ENCODE peak calls at places on chromosome 3, in six cellular contexts. D is tibial artery, G is coronary artery, V is MCF 10A, M is MM.1S, K is choroid plexus epithelial cell. H is an unnamed sample.
A peak's percentile ranks its signal among the peaks of the same experiment; 100 is the strongest.

GRCh38 chr3:49869525-49870126 is at the start of gene CAMKV:
- DNase-seq in D (no peak), G (no peak), V (no peak), M (no peak), K (no peak), H (peak; percentile 66)

GRCh38 chr3:150925751-150926201 is 20.5 kb upstream of the MINDY4B start:
- DNase-seq in D (no peak), G (no peak), V (peak; percentile 72), M (peak; percentile 75), K (peak; percentile 45), H (peak; percentile 69)

GRCh38 chr3:42846682-42847522 is 28.8 kb downstream of the CYP8B1 start:
- DNase-seq in D (no peak), G (peak; percentile 60), V (no peak), M (no peak), K (no peak), H (peak; percentile 62)

GRCh38 chr3:18079739-18080138 is 337.3 kb upstream of the TBC1D5 start:
- DNase-seq in D (no peak), G (no peak), V (peak; percentile 55), M (no peak), K (peak; percentile 19), H (no peak)

GRCh38 chr3:127458698-127459097 is 131.8 kb downstream of the TPRA1 start:
- DNase-seq in D (no peak), G (no peak), V (no peak), M (peak; percentile 26), K (peak; percentile 9), H (peak; percentile 57)

GRCh38 chr3:141914311-141914710 is 37.9 kb downstream of the ATP1B3 start:
- DNase-seq in D (no peak), G (no peak), V (no peak), M (no peak), K (no peak), H (no peak)

GRCh38 chr3:139770577-139770976 is 92.8 kb upstream of the NMNAT3 start:
- DNase-seq in D (no peak), G (no peak), V (no peak), M (peak; percentile 67), K (no peak), H (no peak)

GRCh38 chr3:58434990-58435389 is 1.4 kb upstream of the PDHB start:
- DNase-seq in D (no peak), G (no peak), V (peak; percentile 51), M (no peak), K (peak; percentile 49), H (no peak)

GRCh38 chr3:33424606-33425453 is 15.4 kb downstream of the UBP1 start:
- DNase-seq in D (no peak), G (no peak), V (no peak), M (no peak), K (no peak), H (no peak)

GRCh38 chr3:189303584-189303983 is 131.8 kb downstream of the TPRG1 start:
- DNase-seq in D (no peak), G (no peak), V (no peak), M (no peak), K (no peak), H (no peak)

GRCh38 chr3:45021936-45022335 is 4.2 kb upstream of the CLEC3B start:
- DNase-seq in D (no peak), G (no peak), V (no peak), M (no peak), K (no peak), H (no peak)

GRCh38 chr3:108223928-108224327 is 1.7 kb upstream of the IFT57 start:
- DNase-seq in D (no peak), G (no peak), V (peak; percentile 35), M (no peak), K (peak; percentile 67), H (no peak)

GRCh38 chr3:110579841-110580550 is 491.6 kb upstream of the NECTIN3 start:
- DNase-seq in D (no peak), G (no peak), V (peak; percentile 40), M (no peak), K (peak; percentile 76), H (no peak)

GRCh38 chr3:114435733-114436132 is 141.9 kb downstream of the TIGIT start:
- DNase-seq in D (no peak), G (no peak), V (no peak), M (no peak), K (peak; percentile 66), H (no peak)

GRCh38 chr3:108055931-108056330 is 34.9 kb downstream of the CD47 start:
- DNase-seq in D (no peak), G (no peak), V (no peak), M (no peak), K (no peak), H (no peak)

GRCh38 chr3:190534386-190534785 is 20.5 kb downstream of the IL1RAP start:
- DNase-seq in D (no peak), G (no peak), V (peak; percentile 59), M (no peak), K (no peak), H (no peak)

GRCh38 chr3:15634671-15635661 is 33.4 kb downstream of the BTD start:
- DNase-seq in D (no peak), G (no peak), V (no peak), M (no peak), K (peak; percentile 58), H (no peak)

GRCh38 chr3:129834580-129834979 is 58.9 kb downstream of the TMCC1 start:
- DNase-seq in D (no peak), G (no peak), V (no peak), M (no peak), K (peak; percentile 26), H (no peak)

GRCh38 chr3:141941093-141941492 is 64.7 kb downstream of the ATP1B3 start:
- DNase-seq in D (peak; percentile 20), G (no peak), V (no peak), M (no peak), K (no peak), H (no peak)

GRCh38 chr3:149489060-149489690 is 14.7 kb downstream of the TM4SF4 start:
- DNase-seq in D (no peak), G (no peak), V (peak; percentile 25), M (no peak), K (peak; percentile 47), H (peak; percentile 29)

GRCh38 chr3:36957072-36957471 is 12.2 kb upstream of the TRANK1 start:
- DNase-seq in D (no peak), G (no peak), V (no peak), M (no peak), K (no peak), H (no peak)
- TF ChIP-seq CTCF in D (no peak), G (no peak), V (no peak), M (no peak), K (peak; percentile 13), H (peak; percentile 12)

DNA sequence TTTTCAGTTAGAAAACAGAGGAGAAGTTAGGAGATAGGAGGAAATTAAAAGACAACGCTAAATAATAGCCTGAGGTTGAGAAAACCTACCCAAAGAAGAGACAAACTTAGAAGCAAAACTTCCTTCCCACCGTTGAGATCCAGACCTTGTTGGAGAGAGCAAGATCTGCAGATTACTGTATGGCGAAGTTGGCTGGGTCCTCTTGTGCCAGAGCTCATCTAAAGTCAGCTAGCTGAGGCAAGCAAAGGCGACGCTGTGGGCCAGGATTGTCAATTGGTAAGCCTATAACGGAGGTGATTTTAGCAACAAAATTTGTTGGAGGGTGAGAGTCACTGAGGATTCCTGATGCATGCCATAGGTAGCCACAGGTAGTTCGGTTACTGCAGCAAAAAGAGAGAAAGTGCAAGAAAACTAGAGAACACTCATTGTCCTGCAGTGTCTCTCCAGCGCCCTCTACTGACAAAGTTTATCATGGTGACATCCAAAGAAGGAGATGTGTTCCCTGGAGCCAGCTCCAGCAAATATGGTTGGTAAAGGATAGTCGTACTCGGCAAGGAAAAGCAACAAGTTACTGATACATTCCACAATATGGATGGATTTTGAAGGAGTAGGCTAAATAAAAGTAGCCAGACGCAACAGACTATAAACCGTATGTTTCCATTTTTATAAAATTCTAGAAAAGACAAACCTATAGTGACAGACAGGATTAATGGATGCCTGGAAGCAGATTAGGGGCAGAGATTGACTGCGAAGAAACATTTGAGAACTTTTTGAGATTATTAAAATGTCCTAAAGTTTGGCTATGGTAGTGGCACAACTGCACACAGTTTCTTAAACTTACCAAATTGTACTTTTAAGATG is 9.8 kb upstream of the OR5K4 start:
- DNase-seq in D (no peak), G (no peak), V (peak; percentile 86), M (peak; percentile 81), K (peak; percentile 50), H (peak; percentile 26)
- TF ChIP-seq CTCF in D (no peak), G (peak; percentile 14), V (peak; percentile 66), M (peak; percentile 93), K (peak; percentile 70), H (peak; percentile 65)

GRCh38 chr3:157823050-157823449 is 283.2 kb downstream of the SHOX2 start:
- DNase-seq in D (no peak), G (no peak), V (no peak), M (no peak), K (no peak), H (no peak)
- TF ChIP-seq CTCF in D (no peak), G (no peak), V (no peak), M (no peak), K (no peak), H (no peak)

GRCh38 chr3:71436337-71436736 is 147.2 kb downstream of the FOXP1 start:
- DNase-seq in D (no peak), G (no peak), V (no peak), M (no peak), K (no peak), H (no peak)
- TF ChIP-seq CTCF in D (no peak), G (no peak), V (no peak), M (no peak), K (no peak), H (no peak)

H was measured in GM13976.